ENCODE peak calls at places on chromosome 5, in four cellular contexts. F is GM12878, X is A549, N is brain microvascular endothelial cell. U is an unnamed sample.

GRCh38 chr5:69308046-69308553 is 24.5 kb downstream of the CCDC125 start:
- DNase-seq in F (no peak), X (no peak), N (no peak), U (no peak)

GRCh38 chr5:104942735-104943134 is 1380.1 kb upstream of the NUDT12 start:
- DNase-seq in F (no peak), X (no peak), N (no peak), U (no peak)

GRCh38 chr5:8517461-8517860 is 648.5 kb downstream of the MTRR start:
- DNase-seq in F (no peak), X (no peak), N (peak), U (peak)

GRCh38 chr5:142900926-142901325 is 130.7 kb downstream of the ARHGAP26 start:
- DNase-seq in F (no peak), X (no peak), N (peak), U (peak)

GRCh38 chr5:8828596-8829321 is 717.1 kb downstream of the SEMA5A start:
- DNase-seq in F (no peak), X (no peak), N (peak), U (no peak)

GRCh38 chr5:153498516-153498915 is 8.0 kb downstream of the GRIA1 start:
- DNase-seq in F (no peak), X (no peak), N (no peak), U (no peak)

GRCh38 chr5:175805256-175806011 is 65.9 kb upstream of the CPLX2 start:
- DNase-seq in F (no peak), X (no peak), N (no peak), U (no peak)

GRCh38 chr5:69261034-69261433 is 26.3 kb downstream of the CDK7 start:
- DNase-seq in F (no peak), X (no peak), N (no peak), U (no peak)

GRCh38 chr5:9149988-9150387 is 395.9 kb downstream of the SEMA5A start:
- DNase-seq in F (no peak), X (no peak), N (peak), U (peak)

GRCh38 chr5:52772668-52773067 is 15.0 kb upstream of the ITGA1 start:
- DNase-seq in F (no peak), X (no peak), N (no peak), U (no peak)

GRCh38 chr5:154562244-154562861 is 84.3 kb upstream of the HAND1 start:
- DNase-seq in F (no peak), X (no peak), N (no peak), U (no peak)

GRCh38 chr5:134138416-134139376 is 24.2 kb downstream of the TCF7 start:
- DNase-seq in F (peak), X (no peak), N (no peak), U (no peak)

GRCh38 chr5:179791881-179792611 is 1.7 kb upstream of the LTC4S start:
- DNase-seq in F (no peak), X (no peak), N (no peak), U (no peak)

GRCh38 chr5:35194636-35195471 is 35.4 kb downstream of the PRLR start:
- DNase-seq in F (peak), X (no peak), N (no peak), U (no peak)

GRCh38 chr5:115453391-115454095 is 91.0 kb downstream of the FEM1C start:
- DNase-seq in F (no peak), X (no peak), N (no peak), U (no peak)

GRCh38 chr5:144032375-144032774 is 138.1 kb downstream of the YIPF5 start:
- DNase-seq in F (no peak), X (no peak), N (no peak), U (no peak)

GRCh38 chr5:127028822-127029457 is 1.4 kb downstream of the MARCHF3 start:
- DNase-seq in F (no peak), X (no peak), N (peak), U (no peak)

GRCh38 chr5:61919920-61920319 is 386.1 kb upstream of the KIF2A start:
- DNase-seq in F (no peak), X (no peak), N (no peak), U (no peak)

GRCh38 chr5:73892806-73893205 is 266.8 kb downstream of the ARHGEF28 start:
- DNase-seq in F (no peak), X (no peak), N (peak), U (peak)

GRCh38 chr5:132561601-132562000 is 4.8 kb downstream of the RAD50 start:
- DNase-seq in F (no peak), X (no peak), N (peak), U (no peak)

GRCh38 chr5:170368593-170368992 is 20.6 kb downstream of the KCNMB1 start:
- DNase-seq in F (no peak), X (no peak), N (no peak), U (no peak)

GRCh38 chr5:14871084-14871572 is 450 bp downstream of the ANKH start:
- DNase-seq in F (no peak), X (no peak), N (no peak), U (no peak)

GRCh38 chr5:168152660-168153059 is 138.8 kb upstream of the WWC1 start:
- DNase-seq in F (no peak), X (no peak), N (no peak), U (no peak)

GRCh38 chr5:158392753-158393152 is 533.8 kb upstream of the CLINT1 start:
- DNase-seq in F (no peak), X (no peak), N (no peak), U (no peak)

GRCh38 chr5:157998021-157998504 is 139.1 kb upstream of the CLINT1 start:
- DNase-seq in F (no peak), X (no peak), N (peak), U (peak)

GRCh38 chr5:38478166-38478565 is 78.3 kb downstream of the LIFR start:
- DNase-seq in F (no peak), X (no peak), N (no peak), U (no peak)

GRCh38 chr5:151223447-151224264 is at the start of gene CCDC69:
- DNase-seq in F (no peak), X (peak), N (peak), U (no peak)

GRCh38 chr5:113218200-113218599 is 216.6 kb downstream of the TSSK1B start:
- DNase-seq in F (no peak), X (no peak), N (no peak), U (no peak)

GRCh38 chr5:142499591-142500384 is 175.0 kb upstream of the SPRY4 start:
- DNase-seq in F (no peak), X (no peak), N (no peak), U (no peak)

GRCh38 chr5:79075646-79076426 is 6.3 kb downstream of the BHMT2 start:
- DNase-seq in F (no peak), X (no peak), N (no peak), U (no peak)

GRCh38 chr5:171568389-171568788 is 148.9 kb downstream of the FGF18 start:
- DNase-seq in F (no peak), X (no peak), N (no peak), U (no peak)

GRCh38 chr5:180982008-180982741 is 6.5 kb upstream of the BTNL3 start:
- DNase-seq in F (no peak), X (no peak), N (no peak), U (no peak)

GRCh38 chr5:127417534-127417933 is 99.9 kb upstream of the PRRC1 start:
- DNase-seq in F (no peak), X (no peak), N (no peak), U (no peak)

GRCh38 chr5:149015561-149015960 is 47.3 kb downstream of the SH3TC2 start:
- DNase-seq in F (no peak), X (no peak), N (no peak), U (no peak)

GRCh38 chr5:177588413-177588909 is 3.5 kb upstream of the TMED9 start:
- DNase-seq in F (no peak), X (no peak), N (no peak), U (no peak)

GRCh38 chr5:74772359-74772758 is 5.3 kb downstream of the NSA2 start:
- DNase-seq in F (no peak), X (no peak), N (no peak), U (no peak)

GRCh38 chr5:32017638-32018429 is 156.3 kb downstream of the GOLPH3 start:
- DNase-seq in F (no peak), X (no peak), N (no peak), U (peak)

GRCh38 chr5:3226171-3226570 is 369.5 kb upstream of the IRX1 start:
- DNase-seq in F (no peak), X (no peak), N (no peak), U (no peak)

GRCh38 chr5:31573494-31573893 is 41.4 kb downstream of the C5orf22 start:
- DNase-seq in F (peak), X (no peak), N (no peak), U (no peak)

GRCh38 chr5:138492552-138493045 is 27.3 kb downstream of the EGR1 start:
- DNase-seq in F (no peak), X (no peak), N (no peak), U (no peak)

GRCh38 chr5:138490648-138491283 is 25.5 kb downstream of the EGR1 start:
- DNase-seq in F (no peak), X (no peak), N (no peak), U (no peak)

GRCh38 chr5:138491669-138492551 is 26.6 kb downstream of the EGR1 start:
- DNase-seq in F (peak), X (peak), N (peak), U (peak)

GRCh38 chr5:138489705-138490104 is 24.4 kb downstream of the EGR1 start:
- DNase-seq in F (no peak), X (no peak), N (no peak), U (no peak)

DNA sequence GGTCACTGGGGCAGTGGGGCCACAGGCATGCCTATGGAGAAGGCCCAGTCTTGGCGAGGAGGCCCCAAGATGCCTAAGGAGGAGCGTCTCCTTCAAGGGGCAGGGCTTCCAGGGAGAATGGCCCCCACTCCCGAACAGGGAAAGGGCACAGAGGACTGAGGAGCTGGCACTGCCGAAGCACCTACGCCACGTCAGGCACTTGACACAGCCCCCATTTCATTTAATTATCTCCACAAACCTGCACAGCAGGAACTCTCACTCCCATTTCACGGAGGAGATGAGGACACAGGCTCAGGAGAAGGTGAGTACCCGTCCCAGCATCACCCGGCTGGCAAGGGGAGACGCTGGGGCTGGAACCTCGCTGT is 26.0 kb downstream of the EGR1 start:
- DNase-seq in F (no peak), X (no peak), N (no peak), U (no peak)
- H3K4me3 ChIP-seq in F (peak), X (peak), N (peak), U (peak)

GRCh38 chr5:88881566-88881965 is 1.4 kb downstream of the MEF2C start:
- DNase-seq in F (no peak), X (no peak), N (no peak), U (no peak)
- H3K4me3 ChIP-seq in F (peak), X (no peak), N (peak), U (peak)

DNA sequence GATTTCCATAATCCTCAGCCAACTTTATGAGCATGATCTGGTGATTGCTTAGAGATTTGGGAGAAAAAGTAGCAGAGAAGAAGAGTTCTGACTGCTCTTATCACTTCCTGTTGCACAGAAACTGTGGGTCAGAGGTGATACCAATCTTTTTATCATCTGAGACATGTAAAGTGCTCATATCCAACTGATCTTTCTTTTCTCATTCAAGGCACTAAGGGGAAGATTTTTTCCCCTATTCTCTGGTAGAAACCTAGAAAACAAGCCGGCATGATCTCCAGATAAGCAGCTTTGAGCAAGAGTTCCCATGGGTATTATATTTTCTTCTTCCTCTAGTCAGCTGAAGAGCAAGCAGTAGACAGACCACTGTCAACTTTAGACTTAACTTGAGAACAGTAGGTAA is 29.0 kb upstream of the GPR150 start:
- DNase-seq in F (no peak), X (no peak), N (no peak), U (no peak)
- H3K4me3 ChIP-seq in F (no peak), X (no peak), N (no peak), U (no peak)

GRCh38 chr5:81420039-81420667 is 26.2 kb upstream of the ACOT12 start:
- DNase-seq in F (no peak), X (peak), N (peak), U (peak)
- H3K4me3 ChIP-seq in F (no peak), X (no peak), N (no peak), U (no peak)

DNA sequence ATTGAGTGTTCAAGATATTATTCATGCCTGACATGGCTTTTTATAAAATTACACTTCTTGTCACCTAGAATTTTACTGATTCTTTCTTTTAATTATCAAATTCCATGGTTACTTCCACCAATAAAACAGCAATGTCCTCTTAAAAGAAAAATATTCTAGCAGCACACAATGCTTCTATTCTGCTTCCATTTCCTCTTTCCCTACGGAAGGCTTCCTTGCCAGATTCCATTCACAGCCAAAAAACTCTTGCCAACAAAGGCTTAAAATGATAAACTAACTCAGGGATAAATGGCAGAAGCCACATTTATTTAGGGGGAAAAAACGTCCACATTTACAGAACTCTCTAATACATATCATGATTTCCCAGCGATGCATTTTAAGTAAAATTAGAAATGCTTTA is 111.6 kb downstream of the CTNND2 start:
- DNase-seq in F (no peak), X (no peak), N (no peak), U (no peak)
- H3K4me3 ChIP-seq in F (no peak), X (no peak), N (no peak), U (no peak)

GRCh38 chr5:77774981-77775772 is 962 bp downstream of the TBCA start:
- DNase-seq in F (no peak), X (no peak), N (peak), U (no peak)
- H3K4me3 ChIP-seq in F (peak), X (peak), N (peak), U (peak)

GRCh38 chr5:67774153-67774552 is 441.4 kb upstream of the PIK3R1 start:
- DNase-seq in F (no peak), X (no peak), N (no peak), U (no peak)

GRCh38 chr5:67771221-67771620 is 444.3 kb upstream of the PIK3R1 start:
- DNase-seq in F (no peak), X (no peak), N (no peak), U (no peak)

GRCh38 chr5:67771791-67772190 is 443.8 kb upstream of the PIK3R1 start:
- DNase-seq in F (no peak), X (no peak), N (no peak), U (no peak)

GRCh38 chr5:67773439-67773988 is 442.0 kb upstream of the PIK3R1 start:
- DNase-seq in F (no peak), X (no peak), N (peak), U (no peak)

DNA sequence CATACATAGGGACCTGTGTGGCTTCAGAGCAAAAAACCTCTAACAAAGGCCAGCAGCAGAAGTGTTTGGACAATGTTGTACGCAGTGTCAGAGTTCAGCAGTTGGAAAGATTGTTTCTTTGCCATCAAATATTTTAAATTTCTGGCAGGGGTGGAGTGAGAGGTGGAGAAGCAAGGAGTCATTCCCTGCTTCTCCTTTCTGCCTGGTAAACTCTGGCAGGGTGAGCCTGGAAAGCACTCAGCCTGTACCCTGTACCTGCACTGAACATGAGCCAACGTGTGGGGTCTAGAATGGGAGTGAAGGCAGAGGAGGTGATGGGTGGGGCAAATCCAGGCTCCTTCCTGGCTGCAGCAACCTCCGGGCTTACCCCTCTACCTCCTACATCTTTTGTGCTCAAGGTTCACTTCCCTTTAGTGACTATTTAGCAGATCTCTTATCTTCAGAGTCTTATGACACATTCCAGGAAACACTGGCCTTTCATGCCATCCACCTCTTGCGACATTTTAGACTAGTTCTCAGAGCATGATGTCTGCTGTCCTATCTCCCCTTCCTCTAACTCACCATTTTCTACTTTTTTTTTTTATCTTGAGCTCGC is 445.0 kb upstream of the PIK3R1 start:
- DNase-seq in F (peak), X (no peak), N (no peak), U (no peak)
- H3K4me3 ChIP-seq in F (no peak), X (no peak), N (no peak), U (no peak)

DNA sequence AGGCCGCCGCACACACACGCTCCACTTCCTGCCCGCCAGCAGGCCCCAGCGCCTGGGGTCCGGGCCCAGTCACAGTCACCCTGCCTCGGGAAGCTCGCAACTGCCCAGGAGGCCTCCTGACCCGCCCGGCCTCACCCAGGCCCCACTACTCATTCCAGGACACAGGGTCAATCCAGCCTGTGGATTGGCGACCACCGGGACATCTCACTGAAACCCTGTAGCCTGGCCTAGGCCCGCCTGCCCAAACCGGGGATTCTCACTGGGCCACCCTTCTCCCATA is 2.7 kb upstream of the IRX4 start:
- DNase-seq in F (no peak), X (no peak), N (no peak), U (no peak)
- H3K4me3 ChIP-seq in F (no peak), X (no peak), N (no peak), U (no peak)

U was measured in skeletal muscle cell.